ENCODE peak calls at places on chromosomes 4 and X, in four cellular contexts. O is H1, N is IMR-90, W is mesendoderm. Z is an unnamed sample.
A peak's percentile ranks its signal among the peaks of the same experiment; 100 is the strongest.

GRCh38 chr4:76747613-76748012 is 150.3 kb downstream of the SOWAHB start:
- DNase-seq in N (peak; percentile 51), O (no peak), W (no peak), Z (no peak)

GRCh38 chr4:91256043-91256442 is 1047.7 kb upstream of the GRID2 start:
- DNase-seq in O (peak; percentile 25), N (no peak), W (peak; percentile 49), Z (peak; percentile 49)

GRCh38 chr4:176726803-176727202 is 65.9 kb downstream of the VEGFC start:
- DNase-seq in N (peak; percentile 97), O (no peak), W (no peak), Z (no peak)

GRCh38 chr4:137032242-137032641 is 500.1 kb downstream of the PCDH18 start:
- DNase-seq in O (no peak), W (no peak), N (no peak), Z (no peak)

GRCh38 chr4:183402771-183403170 is 41.7 kb upstream of the CDKN2AIP start:
- DNase-seq in N (no peak), W (no peak), O (no peak), Z (no peak)

GRCh38 chrX:47623540-47624027 is 3.9 kb upstream of the SYN1 start:
- DNase-seq in O (peak; percentile 73), W (peak; percentile 91), N (peak; percentile 76), Z (peak; percentile 94)

GRCh38 chr4:118869808-118870342 is 18.8 kb upstream of the SYNPO2 start:
- DNase-seq in O (no peak), W (no peak), N (peak; percentile 63), Z (no peak)

GRCh38 chr4:155818639-155819038 is 47.4 kb downstream of the ASIC5 start:
- DNase-seq in N (no peak), W (peak; percentile 28), O (no peak), Z (no peak)

GRCh38 chr4:54837576-54838140 is 179.9 kb downstream of the KIT start:
- DNase-seq in O (no peak), W (no peak), N (no peak), Z (no peak)

GRCh38 chrX:9825966-9826365 is 39.7 kb downstream of the SHROOM2 start:
- DNase-seq in W (no peak), O (no peak), N (no peak), Z (no peak)
- H3K56ac ChIP-seq in W (no peak overlapping the region), O (no peak overlapping the region), N (no peak overlapping the region), Z (no peak overlapping the region)

DNA sequence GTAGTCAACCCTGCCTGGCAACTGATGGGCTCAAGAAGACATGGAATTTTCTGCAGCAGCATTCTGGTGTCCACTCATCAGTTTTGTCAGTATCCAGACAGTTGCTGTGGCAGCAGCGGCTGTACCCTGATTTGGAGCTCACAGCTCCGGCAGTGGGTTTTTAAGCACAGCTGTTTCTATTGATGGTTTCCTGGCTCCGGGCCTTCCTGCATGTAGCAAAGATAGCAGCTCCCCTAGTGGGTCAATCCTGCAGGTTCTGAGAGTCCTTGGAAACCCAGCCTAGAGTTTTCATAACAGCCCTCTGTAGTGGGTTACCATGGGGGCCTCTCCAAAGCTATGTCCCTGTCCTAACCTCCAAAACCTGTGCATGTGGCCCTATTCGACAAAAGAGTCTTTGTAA is 84.0 kb upstream of the ATP6AP2 start:
- DNase-seq in W (peak; percentile 74), N (peak; percentile 29), O (no peak), Z (peak; percentile 52)
- H3K56ac ChIP-seq in W (no peak overlapping the region), N (no peak overlapping the region), O (no peak overlapping the region), Z (no peak overlapping the region)

GRCh38 chrX:21586001-21586400 is 72.1 kb downstream of the KLHL34 start:
- DNase-seq in W (no peak), N (peak; percentile 3), O (no peak), Z (no peak)
- H3K56ac ChIP-seq in W (no peak overlapping the region), N (no peak overlapping the region), O (no peak overlapping the region), Z (no peak overlapping the region)

DNA sequence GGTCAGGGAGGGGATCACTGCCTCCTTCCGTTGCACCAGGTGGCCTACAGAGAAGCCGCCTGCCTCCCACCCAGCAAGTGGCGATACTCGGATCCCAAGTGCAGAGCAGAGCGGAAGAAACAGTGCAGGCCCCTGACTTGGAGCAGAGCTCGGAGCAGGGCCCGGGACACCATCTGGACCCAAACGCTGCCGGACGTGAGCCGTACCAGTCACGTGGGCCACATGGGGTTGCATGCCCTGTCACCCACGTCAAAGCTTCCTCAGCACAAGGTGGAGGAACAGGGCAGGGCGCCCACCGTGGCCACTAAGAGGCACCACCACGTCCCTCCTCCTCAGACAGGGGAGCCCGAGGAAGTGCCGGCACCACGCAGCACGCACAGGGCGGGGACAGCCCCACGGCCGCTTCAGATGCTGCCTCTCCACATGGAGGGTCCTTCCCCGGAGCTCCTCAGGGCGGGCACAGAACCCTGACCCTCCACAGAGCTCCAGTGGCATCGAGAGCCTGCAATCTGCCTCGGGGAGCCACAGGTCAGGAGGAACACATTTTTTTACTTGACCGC is 18.7 kb downstream of the ZFYVE28 start:
- DNase-seq in N (no peak), W (no peak), O (no peak), Z (no peak)
- H3K56ac ChIP-seq in N (no peak overlapping the region), W (no peak overlapping the region), O (no peak overlapping the region), Z (no peak overlapping the region)

DNA sequence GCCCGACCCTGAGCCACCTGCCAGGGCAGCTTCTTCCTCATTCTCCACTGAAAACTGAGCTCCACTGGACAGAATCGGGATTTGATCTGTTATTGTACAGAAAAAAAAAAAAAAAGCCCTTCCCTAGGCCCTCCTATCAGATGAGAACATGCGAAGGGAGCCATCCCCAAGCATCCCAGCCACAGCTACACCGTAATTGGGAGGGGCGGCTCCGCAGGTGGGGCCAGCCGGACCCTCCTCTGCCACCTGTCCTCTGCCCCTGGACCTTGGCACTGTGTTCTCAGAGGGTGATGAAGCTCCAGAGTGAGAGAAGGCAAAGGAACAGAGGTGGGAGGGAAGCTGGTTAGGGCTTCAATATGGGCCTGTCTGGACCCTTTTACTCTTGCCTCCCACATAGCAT is 240.0 kb upstream of the PSAPL1 start:
- DNase-seq in O (no peak), W (no peak), N (no peak), Z (no peak)
- H3K56ac ChIP-seq in O (no peak overlapping the region), W (no peak overlapping the region), N (no peak overlapping the region), Z (no peak overlapping the region)

Z was measured in H9.